ENCODE peak calls at places on chromosomes 13 and 19, in four cellular contexts. R is stimulated activated CD8-positive, alpha-beta memory T cell treated with anti-CD3 and anti-CD28 coated beads, Interleukin-7, amount 100 ng/mL, for 48 hours; C is effector memory CD4-positive, alpha-beta T cell; F is stomach. S is an unnamed sample.

GRCh38 chr13:113049981-113050380 is 55.6 kb upstream of the F7 start:
- DNase-seq in R (no peak), C (no peak), F (no peak), S (no peak)

GRCh38 chr13:20828540-20829364 is 55.0 kb upstream of the EEF1AKMT1 start:
- DNase-seq in R (no peak), C (no peak), F (no peak), S (no peak)

GRCh38 chr19:44942067-44942571 is at the start of gene APOC4:
- DNase-seq in R (no peak), C (no peak), F (no peak), S (no peak)

GRCh38 chr13:27183561-27184147 is 12.0 kb upstream of the USP12 start:
- DNase-seq in R (no peak), C (no peak), F (no peak), S (no peak)

GRCh38 chr13:75407473-75407872 is 74.5 kb downstream of the TBC1D4 start:
- DNase-seq in R (no peak), C (no peak), F (no peak), S (no peak)

GRCh38 chr19:12485571-12485970 is 955 bp upstream of the ZNF709 start:
- DNase-seq in R (no peak), C (no peak), F (no peak), S (no peak)

GRCh38 chr13:111335263-111335662 is 14.8 kb downstream of the TEX29 start:
- DNase-seq in R (no peak), C (no peak), F (no peak), S (no peak)

GRCh38 chr19:18746393-18747167 is 44.5 kb downstream of the COMP start:
- DNase-seq in R (no peak), C (no peak), F (no peak), S (no peak)

S was measured in NCI-H2227 treated with DMSO at 0.1 percent for 48 hours.